ENCODE peak calls at places on chromosomes 7 and 10, in eight cellular contexts. K is lower leg skin, E is spleen, V is A549, Q is GM12892, J is uterus, A is erythroblast, P is IMR-90. W is an unnamed sample.
A peak's percentile ranks its signal among the peaks of the same experiment; 100 is the strongest.

GRCh38 chr7:102009628-102010027 is 192.2 kb downstream of the CUX1 start:
- DNase-seq in J (no peak), Q (no peak), E (no peak), V (no peak), A (no peak), K (no peak), P (peak; percentile 45), W (no peak)

GRCh38 chr10:22600516-22600915 is 113.9 kb downstream of the PIP4K2A start:
- DNase-seq in J (no peak), K (no peak), P (no peak), A (no peak), E (no peak), V (no peak), Q (no peak), W (no peak)

GRCh38 chr10:131620314-131620713 is 280.5 kb upstream of the PPP2R2D start:
- DNase-seq in P (no peak), J (no peak), V (no peak), E (no peak), K (no peak), A (no peak), Q (no peak), W (no peak)

GRCh38 chr7:11182736-11183135 is 209.1 kb downstream of the PHF14 start:
- DNase-seq in J (no peak), K (no peak), E (no peak), P (peak; percentile 36), V (no peak), A (no peak), Q (no peak), W (no peak)

GRCh38 chr10:21399392-21400015 is 126.0 kb downstream of the SKIDA1 start:
- DNase-seq in Q (no peak), P (peak; percentile 98), K (no peak), A (no peak), J (peak; percentile 15), V (peak; percentile 85), E (no peak), W (no peak)

GRCh38 chr10:117391436-117392205 is 16.4 kb upstream of the PDZD8 start:
- DNase-seq in K (no peak), V (no peak), J (no peak), E (no peak), Q (no peak), A (peak; percentile 12), P (peak; percentile 30), W (no peak)

GRCh38 chr10:35940067-35940989 is 298.2 kb upstream of the FZD8 start:
- DNase-seq in V (no peak), A (no peak), J (no peak), Q (no peak), P (peak; percentile 58), K (no peak), E (no peak), W (no peak)

GRCh38 chr7:31126976-31127375 is 74.9 kb downstream of the ADCYAP1R1 start:
- DNase-seq in K (no peak), V (no peak), P (peak; percentile 18), A (no peak), J (no peak), E (no peak), Q (no peak), W (no peak)

GRCh38 chr7:2403718-2404648 is 572 bp downstream of the CHST12 start:
- DNase-seq in Q (no peak), E (no peak), P (peak; percentile 21), A (peak; percentile 54), V (no peak), J (no peak), K (no peak), W (peak; percentile 83)

GRCh38 chr7:2402687-2403013 is 761 bp upstream of the CHST12 start:
- DNase-seq in J (no peak), Q (no peak), E (no peak), A (no peak), V (no peak), K (no peak), P (no peak), W (no peak)

GRCh38 chr7:2404714-2405119 is 1.3 kb downstream of the CHST12 start:
- DNase-seq in A (peak; percentile 58), J (no peak), E (no peak), P (no peak), V (no peak), Q (no peak), K (no peak), W (no peak)

GRCh38 chr7:2405201-2405600 is 1.8 kb downstream of the CHST12 start:
- DNase-seq in J (no peak), E (no peak), P (no peak), A (no peak), K (no peak), Q (no peak), V (no peak), W (no peak)

DNA sequence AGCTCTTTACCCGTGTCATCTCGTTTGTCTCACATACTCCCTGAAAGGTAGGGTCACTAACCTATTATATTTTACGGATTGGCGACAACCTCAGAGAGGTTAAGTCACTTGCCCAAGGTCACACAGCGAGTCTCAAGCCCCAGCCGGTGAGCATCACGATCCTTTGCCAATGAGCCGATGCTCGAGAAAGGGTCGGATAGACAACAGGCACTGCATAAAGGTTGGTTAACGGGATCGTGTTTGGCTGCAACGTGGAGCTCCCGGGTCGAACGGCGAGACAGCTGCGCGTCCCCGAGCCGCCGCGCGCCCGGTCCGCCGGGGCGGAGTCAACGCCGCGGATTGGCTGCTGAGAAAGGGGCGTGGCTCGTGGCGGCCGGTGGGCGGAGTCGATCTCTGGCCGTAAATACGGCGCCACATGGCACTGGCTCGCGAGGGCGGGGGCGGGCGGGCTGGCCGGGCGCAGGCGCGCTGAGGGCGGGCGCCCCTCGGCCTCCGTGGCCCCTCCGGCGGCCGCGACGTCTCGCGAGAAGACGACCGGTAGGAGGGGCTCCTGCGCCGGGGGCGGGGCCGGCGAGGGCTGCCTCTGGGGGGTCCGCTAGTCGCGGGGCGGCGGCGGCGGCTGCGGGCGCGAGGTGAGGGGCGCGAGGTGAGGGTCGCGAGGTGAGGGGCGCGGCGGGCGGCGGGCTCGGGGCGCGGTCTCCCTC is at the start of gene CHST12:
- DNase-seq in Q (peak; percentile 93), P (peak; percentile 90), A (peak; percentile 97), J (peak; percentile 94), E (peak; percentile 97), K (peak; percentile 92), V (peak; percentile 93), W (peak; percentile 100)
- TF ChIP-seq POLR2A in Q (peak; percentile 44), P (peak; percentile 32), A (peak; percentile 81), J (peak; percentile 68), E (no peak), K (no peak), V (peak; percentile 70), W (peak; percentile 91)

GRCh38 chr7:139109983-139110411 is 477 bp upstream of the ZC3HAV1 start:
- DNase-seq in V (no peak), A (no peak), K (no peak), J (no peak), E (no peak), Q (no peak), P (no peak), W (no peak)

GRCh38 chr7:139108256-139109187 is 998 bp downstream of the ZC3HAV1 start:
- DNase-seq in A (peak; percentile 58), J (no peak), Q (no peak), E (peak; percentile 88), V (peak; percentile 30), K (peak; percentile 30), P (peak; percentile 4), W (peak; percentile 39)

GRCh38 chr7:139111147-139111546 is 1.6 kb upstream of the ZC3HAV1 start:
- DNase-seq in V (no peak), P (no peak), A (no peak), Q (no peak), K (no peak), J (no peak), E (no peak), W (no peak)

GRCh38 chr7:139106959-139107358 is 2.6 kb downstream of the ZC3HAV1 start:
- DNase-seq in Q (no peak), V (no peak), J (no peak), P (no peak), A (peak; percentile 55), E (no peak), K (no peak), W (no peak)

GRCh38 chr7:139109188-139109982 is at the start of gene ZC3HAV1:
- DNase-seq in P (peak; percentile 86), K (peak; percentile 88), J (peak; percentile 87), Q (peak; percentile 82), V (peak; percentile 89), A (peak; percentile 92), E (peak; percentile 97), W (peak; percentile 75)
- TF ChIP-seq POLR2A in P (peak; percentile 76), K (no peak), J (peak; percentile 41), Q (peak; percentile 92), V (peak; percentile 51), A (peak; percentile 98), E (peak; percentile 87), W (peak; percentile 66)

DNA sequence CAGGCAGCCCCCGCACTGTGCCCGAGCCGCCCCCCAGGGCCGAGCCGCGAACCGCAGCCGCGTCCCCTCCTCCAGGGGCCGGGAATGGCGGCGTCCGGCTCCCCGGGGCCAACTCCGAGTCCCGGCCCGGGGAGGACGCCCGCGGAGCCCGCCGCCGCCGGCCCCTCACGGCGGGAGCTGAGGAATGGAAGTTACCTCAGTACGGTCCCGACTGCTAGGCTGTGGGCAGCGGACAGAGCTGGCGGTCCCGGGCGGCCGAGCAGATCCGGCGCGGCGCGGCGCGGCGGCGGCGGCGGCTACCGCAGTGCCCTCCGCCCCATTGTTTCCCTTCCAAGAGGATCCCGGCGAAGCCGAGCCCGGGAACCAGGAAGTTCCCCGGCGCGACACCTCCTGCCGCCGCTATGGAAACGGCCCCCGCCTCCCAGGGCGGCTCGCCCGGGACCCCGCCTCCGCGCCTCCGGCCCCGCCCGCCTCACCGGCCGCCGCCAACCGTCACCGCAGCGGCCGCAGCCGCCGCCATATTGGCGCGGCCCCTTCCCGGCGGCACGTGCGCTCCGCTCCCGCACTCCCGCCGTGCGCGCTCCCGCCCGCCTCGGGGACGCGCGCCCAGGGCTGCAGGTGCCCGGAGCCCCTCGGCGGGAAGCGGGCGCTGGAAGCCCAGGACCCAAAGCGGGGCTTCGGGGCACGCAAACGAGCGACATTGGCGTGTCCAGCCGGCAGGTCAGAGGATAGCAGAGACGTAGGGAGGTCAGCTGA is at the start of gene USP6NL:
- DNase-seq in A (peak; percentile 86), J (peak; percentile 82), Q (peak; percentile 42), P (peak; percentile 74), K (peak; percentile 82), E (peak; percentile 96), V (peak; percentile 83), W (peak; percentile 82)
- TF ChIP-seq POLR2A in A (peak; percentile 80), J (peak; percentile 83), Q (peak; percentile 56), P (peak; percentile 56), K (no peak), E (peak; percentile 67), V (peak; percentile 58), W (peak; percentile 37)

DNA sequence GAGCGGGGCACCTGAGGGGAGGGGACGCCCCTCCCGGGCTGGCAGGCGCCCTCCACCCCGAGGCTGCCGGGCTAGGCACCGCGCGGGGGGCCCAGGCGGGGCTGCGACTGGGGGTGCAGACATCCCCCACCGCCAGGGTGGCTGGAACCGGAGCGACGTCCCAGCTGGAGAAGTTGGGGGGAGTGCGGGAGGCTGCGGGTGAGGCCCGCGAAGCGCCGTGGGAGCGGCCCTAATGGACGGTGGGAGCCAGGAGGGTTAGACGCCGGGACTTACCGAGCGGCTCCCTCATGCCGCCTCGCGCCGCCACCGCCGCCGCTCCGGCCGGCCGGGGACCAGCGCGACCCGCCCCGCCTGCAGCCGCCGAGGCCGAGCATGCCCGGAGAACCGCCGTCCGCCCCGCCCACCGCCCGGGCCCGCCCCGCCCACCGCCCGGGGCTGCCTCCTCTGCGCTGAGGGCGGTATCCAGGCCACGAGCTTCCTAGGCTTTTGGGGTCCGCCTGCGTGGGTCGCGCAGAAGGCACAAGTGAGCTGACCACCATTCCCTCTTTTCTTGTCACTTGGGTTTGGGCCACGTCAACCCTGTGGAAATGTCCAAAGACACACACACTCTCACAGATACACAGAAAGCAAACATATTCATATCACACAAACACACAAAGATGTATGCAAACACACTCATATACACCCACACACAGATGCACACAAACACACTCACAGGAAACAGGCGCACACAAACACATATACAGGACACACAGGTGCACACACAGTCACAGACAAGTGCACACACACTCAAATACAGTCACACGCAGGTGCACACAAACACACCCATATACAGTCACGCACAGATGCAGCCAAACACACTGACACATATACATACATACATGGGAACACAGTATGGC is at the start of gene JCAD:
- DNase-seq in E (peak; percentile 90), A (peak; percentile 32), P (no peak), Q (peak; percentile 39), J (peak; percentile 79), V (peak; percentile 32), K (peak; percentile 59), W (peak; percentile 70)
- TF ChIP-seq POLR2A in E (no peak), A (no peak), P (no peak), Q (no peak), J (peak; percentile 82), V (peak; percentile 63), K (no peak), W (peak; percentile 57)